ENCODE peak calls at places on chromosome 14, in nine cellular contexts. One of them, this sample, is unnamed.

GRCh38 chr14:97458302-97459137 is 661.3 kb downstream of the VRK1 start:
- DNase-seq in left ventricle myocardium inferior: no peak
- DNase-seq in ascending aorta: no peak
- DNase-seq in lung: no peak
- DNase-seq in psoas muscle: no peak
- DNase-seq in mammary epithelial cell: no peak
- DNase-seq in fibroblast of mammary gland: no peak
- DNase-seq in endodermal cell: peak; percentile 91
- DNase-seq in A549: no peak
- DNase-seq in this sample: peak; percentile 3

GRCh38 chr14:92544051-92544730 is 30.6 kb downstream of the RIN3 start:
- DNase-seq in left ventricle myocardium inferior: no peak
- DNase-seq in ascending aorta: no peak
- DNase-seq in lung: no peak
- DNase-seq in psoas muscle: no peak
- DNase-seq in mammary epithelial cell: no peak
- DNase-seq in fibroblast of mammary gland: no peak
- DNase-seq in endodermal cell: no peak
- DNase-seq in A549: no peak
- DNase-seq in this sample: no peak

GRCh38 chr14:103739466-103739792 is 23.8 kb downstream of the ZFYVE21 start:
- DNase-seq in left ventricle myocardium inferior: no peak
- DNase-seq in ascending aorta: no peak
- DNase-seq in lung: no peak
- DNase-seq in psoas muscle: no peak
- DNase-seq in mammary epithelial cell: no peak
- DNase-seq in fibroblast of mammary gland: no peak
- DNase-seq in endodermal cell: no peak
- DNase-seq in A549: no peak
- DNase-seq in this sample: no peak

GRCh38 chr14:73014105-73014504 is 12.8 kb downstream of the ZFYVE1 start:
- DNase-seq in left ventricle myocardium inferior: no peak
- DNase-seq in ascending aorta: no peak
- DNase-seq in lung: no peak
- DNase-seq in psoas muscle: no peak
- DNase-seq in mammary epithelial cell: peak; percentile 78
- DNase-seq in fibroblast of mammary gland: peak; percentile 29
- DNase-seq in endodermal cell: no peak
- DNase-seq in A549: no peak
- DNase-seq in this sample: peak; percentile 32

GRCh38 chr14:64137657-64138290 is 156.4 kb downstream of the ESR2 start:
- DNase-seq in left ventricle myocardium inferior: no peak
- DNase-seq in ascending aorta: no peak
- DNase-seq in lung: no peak
- DNase-seq in psoas muscle: no peak
- DNase-seq in mammary epithelial cell: no peak
- DNase-seq in fibroblast of mammary gland: peak; percentile 25
- DNase-seq in endodermal cell: peak; percentile 67
- DNase-seq in A549: no peak
- DNase-seq in this sample: peak; percentile 6

GRCh38 chr14:104557086-104557485 is 22.5 kb upstream of the C14orf180 start:
- DNase-seq in left ventricle myocardium inferior: peak; percentile 3
- DNase-seq in ascending aorta: peak; percentile 37
- DNase-seq in lung: no peak
- DNase-seq in psoas muscle: no peak
- DNase-seq in mammary epithelial cell: no peak
- DNase-seq in fibroblast of mammary gland: no peak
- DNase-seq in endodermal cell: peak; percentile 32
- DNase-seq in A549: no peak
- DNase-seq in this sample: no peak

GRCh38 chr14:79708991-79709390 is 502.3 kb downstream of the DIO2 start:
- DNase-seq in left ventricle myocardium inferior: no peak
- DNase-seq in ascending aorta: no peak
- DNase-seq in lung: no peak
- DNase-seq in psoas muscle: no peak
- DNase-seq in mammary epithelial cell: no peak
- DNase-seq in fibroblast of mammary gland: no peak
- DNase-seq in endodermal cell: no peak
- DNase-seq in A549: no peak
- DNase-seq in this sample: no peak

GRCh38 chr14:41986083-41986645 is 379.5 kb downstream of the LRFN5 start:
- DNase-seq in left ventricle myocardium inferior: no peak
- DNase-seq in ascending aorta: no peak
- DNase-seq in lung: no peak
- DNase-seq in psoas muscle: no peak
- DNase-seq in mammary epithelial cell: no peak
- DNase-seq in fibroblast of mammary gland: no peak
- DNase-seq in endodermal cell: no peak
- DNase-seq in A549: no peak
- DNase-seq in this sample: no peak

GRCh38 chr14:65003394-65003793 is 16.7 kb downstream of the FNTB start:
- DNase-seq in left ventricle myocardium inferior: no peak
- DNase-seq in ascending aorta: no peak
- DNase-seq in lung: no peak
- DNase-seq in psoas muscle: no peak
- DNase-seq in mammary epithelial cell: no peak
- DNase-seq in fibroblast of mammary gland: peak; percentile 48
- DNase-seq in endodermal cell: no peak
- DNase-seq in A549: no peak
- DNase-seq in this sample: no peak

GRCh38 chr14:32932302-32932920 is 6.3 kb upstream of the NPAS3 start:
- DNase-seq in left ventricle myocardium inferior: no peak
- DNase-seq in ascending aorta: no peak
- DNase-seq in lung: no peak
- DNase-seq in psoas muscle: no peak
- DNase-seq in mammary epithelial cell: no peak
- DNase-seq in fibroblast of mammary gland: no peak
- DNase-seq in endodermal cell: no peak
- DNase-seq in A549: no peak
- DNase-seq in this sample: no peak

GRCh38 chr14:104708606-104709268 is 15.3 kb upstream of the ADSS1 start:
- DNase-seq in left ventricle myocardium inferior: peak; percentile 67
- DNase-seq in ascending aorta: peak; percentile 86
- DNase-seq in lung: peak; percentile 68
- DNase-seq in psoas muscle: peak; percentile 72
- DNase-seq in mammary epithelial cell: no peak
- DNase-seq in fibroblast of mammary gland: peak; percentile 58
- DNase-seq in endodermal cell: peak; percentile 96
- DNase-seq in A549: peak; percentile 91
- DNase-seq in this sample: peak; percentile 41

GRCh38 chr14:33342299-33342974 is 403.8 kb downstream of the NPAS3 start:
- DNase-seq in left ventricle myocardium inferior: no peak
- DNase-seq in ascending aorta: no peak
- DNase-seq in lung: no peak
- DNase-seq in psoas muscle: no peak
- DNase-seq in mammary epithelial cell: no peak
- DNase-seq in fibroblast of mammary gland: no peak
- DNase-seq in endodermal cell: peak; percentile 48
- DNase-seq in A549: no peak
- DNase-seq in this sample: no peak

GRCh38 chr14:65471038-65471878 is 58.7 kb downstream of the FUT8 start:
- DNase-seq in left ventricle myocardium inferior: no peak
- DNase-seq in ascending aorta: no peak
- DNase-seq in lung: no peak
- DNase-seq in psoas muscle: no peak
- DNase-seq in mammary epithelial cell: no peak
- DNase-seq in fibroblast of mammary gland: no peak
- DNase-seq in endodermal cell: no peak
- DNase-seq in A549: no peak
- DNase-seq in this sample: no peak

GRCh38 chr14:65502676-65503124 is 90.2 kb downstream of the FUT8 start:
- DNase-seq in left ventricle myocardium inferior: no peak
- DNase-seq in ascending aorta: no peak
- DNase-seq in lung: no peak
- DNase-seq in psoas muscle: no peak
- DNase-seq in mammary epithelial cell: peak; percentile 77
- DNase-seq in fibroblast of mammary gland: peak; percentile 83
- DNase-seq in endodermal cell: no peak
- DNase-seq in A549: no peak
- DNase-seq in this sample: peak; percentile 65

GRCh38 chr14:58280954-58281787 is 17.2 kb upstream of the ARID4A start:
- DNase-seq in left ventricle myocardium inferior: no peak
- DNase-seq in ascending aorta: peak; percentile 81
- DNase-seq in lung: peak; percentile 51
- DNase-seq in psoas muscle: no peak
- DNase-seq in mammary epithelial cell: peak; percentile 88
- DNase-seq in fibroblast of mammary gland: peak; percentile 84
- DNase-seq in endodermal cell: no peak
- DNase-seq in A549: peak; percentile 28
- DNase-seq in this sample: peak; percentile 90

GRCh38 chr14:91947196-91948184 is at the start of gene FBLN5:
- DNase-seq in left ventricle myocardium inferior: peak; percentile 74
- DNase-seq in ascending aorta: peak; percentile 82
- DNase-seq in lung: peak; percentile 81
- DNase-seq in psoas muscle: peak; percentile 81
- DNase-seq in mammary epithelial cell: peak; percentile 41
- DNase-seq in fibroblast of mammary gland: peak; percentile 93
- DNase-seq in endodermal cell: peak; percentile 85
- DNase-seq in A549: peak; percentile 11
- DNase-seq in this sample: peak; percentile 97

GRCh38 chr14:77872152-77872551 is 72.2 kb downstream of the ADCK1 start:
- DNase-seq in left ventricle myocardium inferior: no peak
- DNase-seq in ascending aorta: no peak
- DNase-seq in lung: no peak
- DNase-seq in psoas muscle: no peak
- DNase-seq in mammary epithelial cell: no peak
- DNase-seq in fibroblast of mammary gland: no peak
- DNase-seq in endodermal cell: no peak
- DNase-seq in A549: no peak
- DNase-seq in this sample: no peak

GRCh38 chr14:58796636-58797429 is 159.1 kb downstream of the DACT1 start:
- DNase-seq in left ventricle myocardium inferior: no peak
- DNase-seq in ascending aorta: no peak
- DNase-seq in lung: peak; percentile 62
- DNase-seq in psoas muscle: no peak
- DNase-seq in mammary epithelial cell: peak; percentile 30
- DNase-seq in fibroblast of mammary gland: no peak
- DNase-seq in endodermal cell: peak; percentile 68
- DNase-seq in A549: no peak
- DNase-seq in this sample: no peak

GRCh38 chr14:35332517-35333346 is 40.5 kb downstream of the PSMA6 start:
- DNase-seq in left ventricle myocardium inferior: no peak
- DNase-seq in ascending aorta: no peak
- DNase-seq in lung: no peak
- DNase-seq in psoas muscle: no peak
- DNase-seq in mammary epithelial cell: peak; percentile 70
- DNase-seq in fibroblast of mammary gland: peak; percentile 17
- DNase-seq in endodermal cell: peak; percentile 56
- DNase-seq in A549: no peak
- DNase-seq in this sample: peak; percentile 41

DNA sequence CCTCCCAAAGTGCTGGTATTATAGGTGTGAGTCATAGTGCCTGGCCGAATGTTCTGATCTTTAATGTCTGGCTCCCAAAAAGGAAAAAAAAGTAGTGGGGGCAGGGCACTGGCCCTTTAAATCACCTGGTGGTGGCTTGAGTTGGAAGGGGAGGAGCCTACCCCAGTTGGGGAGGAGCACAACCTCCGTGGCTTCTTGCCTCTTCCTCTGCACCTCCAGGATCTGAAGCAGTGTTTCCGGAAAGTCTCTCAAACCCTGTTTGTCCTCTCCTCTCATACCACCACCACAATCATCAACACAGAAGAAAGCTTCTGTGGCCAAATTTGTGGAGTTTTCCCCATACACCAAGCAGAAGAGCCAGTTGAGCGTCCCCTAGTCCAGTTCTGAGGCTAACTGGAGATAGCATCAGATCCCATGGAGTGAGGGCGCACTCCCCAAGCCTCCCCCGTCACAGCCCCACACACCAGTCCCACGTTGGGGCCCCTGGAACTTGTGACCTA is 24.3 kb upstream of the RCOR1 start:
- DNase-seq in left ventricle myocardium inferior: no peak
- DNase-seq in ascending aorta: no peak
- DNase-seq in lung: peak; percentile 49
- DNase-seq in psoas muscle: no peak
- DNase-seq in mammary epithelial cell: peak; percentile 73
- DNase-seq in fibroblast of mammary gland: no peak
- DNase-seq in endodermal cell: peak; percentile 89
- DNase-seq in A549: peak; percentile 58
- DNase-seq in this sample: no peak
- H3K4me3 ChIP-seq in left ventricle myocardium inferior: no peak overlapping the region
- H3K4me3 ChIP-seq in ascending aorta: no peak overlapping the region
- H3K4me3 ChIP-seq in lung: no peak overlapping the region
- H3K4me3 ChIP-seq in psoas muscle: no peak overlapping the region
- H3K4me3 ChIP-seq in mammary epithelial cell: no peak overlapping the region
- H3K4me3 ChIP-seq in fibroblast of mammary gland: no peak overlapping the region
- H3K4me3 ChIP-seq in endodermal cell: no peak overlapping the region
- H3K4me3 ChIP-seq in A549: peak overlapping the region; percentile 17
- H3K4me3 ChIP-seq in this sample: no peak overlapping the region

GRCh38 chr14:61380984-61381383 is 59.6 kb downstream of the PRKCH start:
- DNase-seq in left ventricle myocardium inferior: no peak
- DNase-seq in ascending aorta: no peak
- DNase-seq in lung: no peak
- DNase-seq in psoas muscle: no peak
- DNase-seq in mammary epithelial cell: no peak
- DNase-seq in fibroblast of mammary gland: no peak
- DNase-seq in endodermal cell: no peak
- DNase-seq in A549: no peak
- DNase-seq in this sample: no peak
- TF ChIP-seq CTCF in left ventricle myocardium inferior: no peak
- TF ChIP-seq CTCF in ascending aorta: no peak
- TF ChIP-seq CTCF in lung: no peak
- TF ChIP-seq CTCF in psoas muscle: no peak
- TF ChIP-seq CTCF in mammary epithelial cell: peak; percentile 14
- TF ChIP-seq CTCF in fibroblast of mammary gland: no peak
- TF ChIP-seq CTCF in endodermal cell: peak; percentile 71
- TF ChIP-seq CTCF in A549: no peak
- TF ChIP-seq CTCF in this sample: no peak

GRCh38 chr14:54220122-54220691 is 176.6 kb upstream of the CDKN3 start:
- DNase-seq in left ventricle myocardium inferior: peak; percentile 40
- DNase-seq in ascending aorta: no peak
- DNase-seq in lung: no peak
- DNase-seq in psoas muscle: peak; percentile 27
- DNase-seq in mammary epithelial cell: no peak
- DNase-seq in fibroblast of mammary gland: no peak
- DNase-seq in endodermal cell: peak; percentile 70
- DNase-seq in A549: no peak
- DNase-seq in this sample: no peak
- H3K4me3 ChIP-seq in left ventricle myocardium inferior: peak overlapping the region; percentile 56
- H3K4me3 ChIP-seq in ascending aorta: peak overlapping the region; percentile 32
- H3K4me3 ChIP-seq in lung: peak overlapping the region; percentile 1
- H3K4me3 ChIP-seq in psoas muscle: peak overlapping the region; percentile 44
- H3K4me3 ChIP-seq in mammary epithelial cell: no peak overlapping the region
- H3K4me3 ChIP-seq in fibroblast of mammary gland: peak overlapping the region; percentile 28
- H3K4me3 ChIP-seq in endodermal cell: peak overlapping the region; percentile 69
- H3K4me3 ChIP-seq in A549: no peak overlapping the region
- H3K4me3 ChIP-seq in this sample: peak overlapping the region; percentile 51

DNA sequence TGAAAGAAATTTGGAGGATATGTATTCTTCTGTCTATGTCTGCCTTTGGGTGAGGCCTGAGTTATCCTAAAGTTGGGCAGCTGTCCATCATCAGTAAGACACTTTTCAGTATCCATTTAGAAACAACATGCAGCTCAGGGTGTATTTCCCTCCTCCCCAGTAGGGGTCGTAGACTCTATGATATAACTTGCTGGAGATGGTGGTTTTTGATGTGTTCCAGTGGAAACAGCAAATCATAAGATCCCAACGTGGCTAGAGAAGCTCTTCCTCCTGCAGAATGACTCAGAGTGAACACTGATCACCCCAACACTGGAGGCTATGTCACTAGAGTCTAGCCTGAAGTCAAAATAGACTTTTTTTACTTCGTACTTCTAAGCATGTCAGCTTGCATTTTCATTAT is 331.6 kb upstream of the STXBP6 start:
- DNase-seq in left ventricle myocardium inferior: no peak
- DNase-seq in ascending aorta: no peak
- DNase-seq in lung: no peak
- DNase-seq in psoas muscle: no peak
- DNase-seq in mammary epithelial cell: no peak
- DNase-seq in fibroblast of mammary gland: peak; percentile 48
- DNase-seq in endodermal cell: peak; percentile 45
- DNase-seq in A549: no peak
- DNase-seq in this sample: no peak
- TF ChIP-seq CTCF in left ventricle myocardium inferior: peak; percentile 18
- TF ChIP-seq CTCF in ascending aorta: no peak
- TF ChIP-seq CTCF in lung: no peak
- TF ChIP-seq CTCF in psoas muscle: no peak
- TF ChIP-seq CTCF in mammary epithelial cell: no peak
- TF ChIP-seq CTCF in fibroblast of mammary gland: peak; percentile 44
- TF ChIP-seq CTCF in endodermal cell: peak; percentile 73
- TF ChIP-seq CTCF in A549: no peak
- TF ChIP-seq CTCF in this sample: peak; percentile 22